ENCODE peak calls at places on chromosomes 7 and 10, in four cellular contexts. H is IMR-90, L is HepG2, R is K562. W is an unnamed sample.
A peak's percentile ranks its signal among the peaks of the same experiment; 100 is the strongest.

GRCh38 chr7:129831424-129832058 is 121.2 kb downstream of the UBE2H start:
- DNase-seq in H (peak; percentile 95), L (peak; percentile 18), R (no peak), W (no peak)

GRCh38 chr7:77537136-77537594 is at the start of gene PTPN12:
- DNase-seq in H (no peak), L (no peak), R (no peak), W (no peak)

GRCh38 chr10:12844796-12845524 is 156.6 kb downstream of the CCDC3 start:
- DNase-seq in H (peak; percentile 91), L (peak; percentile 10), R (no peak), W (no peak)

GRCh38 chr10:117360016-117360415 is 15.2 kb downstream of the PDZD8 start:
- DNase-seq in H (peak; percentile 47), L (no peak), R (no peak), W (no peak)

GRCh38 chr10:5833814-5834213 is 20.6 kb upstream of the GDI2 start:
- DNase-seq in H (no peak), L (no peak), R (peak; percentile 49), W (no peak)

GRCh38 chr10:114879541-114880158 is 58.1 kb downstream of the FHIP2A start:
- DNase-seq in H (peak; percentile 16), L (peak; percentile 17), R (peak; percentile 17), W (peak; percentile 83)

GRCh38 chr10:88080213-88080612 is 216.8 kb downstream of the PTEN start:
- DNase-seq in H (peak; percentile 78), L (peak; percentile 69), R (no peak), W (no peak)

GRCh38 chr10:9342865-9343450 is 1288.5 kb downstream of the GATA3 start:
- DNase-seq in H (peak; percentile 42), L (peak; percentile 33), R (peak; percentile 13), W (no peak)

GRCh38 chr10:117689566-117689965 is 147.0 kb downstream of the EMX2 start:
- DNase-seq in H (no peak), L (no peak), R (no peak), W (no peak)

GRCh38 chr10:4127518-4128315 is 342.7 kb upstream of the KLF6 start:
- DNase-seq in H (no peak), L (peak; percentile 26), R (no peak), W (no peak)

GRCh38 chr10:43340619-43341018 is 30.8 kb upstream of the FXYD4 start:
- DNase-seq in H (no peak), L (no peak), R (no peak), W (no peak)
- TF ChIP-seq CEBPB in H (no peak), L (no peak), R (no peak), W (no peak)

GRCh38 chr10:112835933-112836564 is 114.0 kb upstream of the TCF7L2 start:
- DNase-seq in H (no peak), L (peak; percentile 60), R (no peak), W (no peak)
- TF ChIP-seq CEBPB in H (no peak), L (no peak), R (no peak), W (no peak)

DNA sequence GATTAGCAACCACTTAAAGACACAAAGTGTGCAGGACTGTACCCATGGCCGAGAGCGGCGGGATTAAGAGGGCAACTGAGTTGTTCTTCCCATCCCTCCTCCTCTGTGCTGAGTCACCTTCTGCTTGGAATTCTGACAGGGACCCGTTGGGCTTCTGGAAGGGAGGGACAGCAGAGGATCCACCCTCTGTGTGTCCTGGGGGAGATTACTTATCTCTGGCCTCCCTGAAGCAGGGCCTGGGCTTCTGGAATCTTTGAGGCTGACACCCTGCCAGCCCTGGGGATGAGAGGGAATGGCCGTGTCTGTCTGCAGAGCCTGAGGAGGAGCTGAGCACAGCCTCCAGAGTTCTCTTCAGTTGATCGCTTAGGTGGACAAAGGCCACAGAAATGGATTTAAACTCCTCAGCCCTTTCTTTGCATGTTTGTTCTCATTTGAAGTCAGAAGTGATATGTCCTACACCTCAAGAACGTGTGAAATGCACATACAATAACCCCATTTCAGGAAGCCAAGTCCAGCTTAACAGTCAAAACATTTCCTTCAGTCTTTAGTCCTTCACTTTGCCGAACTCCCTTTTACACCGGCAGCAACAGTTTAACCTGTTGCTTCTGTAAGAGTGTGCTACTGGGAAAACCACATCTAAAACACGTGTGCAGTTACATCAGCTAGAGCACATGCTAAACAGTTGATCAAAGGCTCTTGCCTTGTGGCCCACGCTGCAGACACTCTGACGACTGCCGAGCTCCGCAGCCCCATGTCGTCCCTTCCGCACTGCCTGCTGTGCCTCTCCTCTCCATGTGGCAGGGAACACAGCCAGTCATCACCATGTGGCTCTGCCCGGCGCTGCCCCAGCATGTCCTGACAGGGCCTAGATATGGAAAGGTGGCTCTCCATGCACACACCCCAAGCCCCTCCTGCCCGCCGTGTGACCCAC is 55.7 kb downstream of the IKZF1 start:
- DNase-seq in H (no peak), L (no peak), R (peak; percentile 83), W (no peak)
- TF ChIP-seq CEBPB in H (no peak), L (no peak), R (no peak), W (no peak)

GRCh38 chr7:92043637-92044036 is 90.6 kb downstream of the CYP51A1 start:
- DNase-seq in H (no peak), L (no peak), R (no peak), W (no peak)

GRCh38 chr7:92044148-92044547 is 90.1 kb downstream of the CYP51A1 start:
- DNase-seq in H (no peak), L (no peak), R (no peak), W (no peak)

GRCh38 chr7:92043098-92043497 is 91.2 kb downstream of the CYP51A1 start:
- DNase-seq in H (no peak), L (no peak), R (no peak), W (no peak)

GRCh38 chr7:92042056-92042737 is 92.1 kb downstream of the CYP51A1 start:
- DNase-seq in H (no peak), L (peak; percentile 96), R (no peak), W (no peak)

DNA sequence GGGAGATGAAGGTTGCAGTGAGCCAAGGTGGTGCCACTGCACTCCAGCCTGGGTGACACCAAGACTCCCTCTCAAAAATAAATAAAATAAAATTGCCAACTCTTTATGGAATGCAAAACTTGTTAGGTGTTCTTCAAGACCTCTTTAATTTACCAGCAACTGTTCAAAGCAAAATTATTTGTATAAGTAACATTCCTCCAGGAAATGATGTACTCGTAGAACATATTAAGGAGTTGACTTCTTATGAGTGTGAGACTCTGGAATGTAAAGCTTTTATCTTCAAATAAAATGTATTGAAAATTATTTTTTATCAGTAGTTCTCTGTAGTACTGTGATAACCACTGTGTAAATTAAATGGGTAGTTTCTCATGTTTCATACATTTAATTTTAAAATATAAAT is 94.4 kb downstream of the CYP51A1 start:
- DNase-seq in H (no peak), L (no peak), R (no peak), W (no peak)
- TF ChIP-seq CEBPB in H (no peak), L (no peak), R (no peak), W (no peak)

DNA sequence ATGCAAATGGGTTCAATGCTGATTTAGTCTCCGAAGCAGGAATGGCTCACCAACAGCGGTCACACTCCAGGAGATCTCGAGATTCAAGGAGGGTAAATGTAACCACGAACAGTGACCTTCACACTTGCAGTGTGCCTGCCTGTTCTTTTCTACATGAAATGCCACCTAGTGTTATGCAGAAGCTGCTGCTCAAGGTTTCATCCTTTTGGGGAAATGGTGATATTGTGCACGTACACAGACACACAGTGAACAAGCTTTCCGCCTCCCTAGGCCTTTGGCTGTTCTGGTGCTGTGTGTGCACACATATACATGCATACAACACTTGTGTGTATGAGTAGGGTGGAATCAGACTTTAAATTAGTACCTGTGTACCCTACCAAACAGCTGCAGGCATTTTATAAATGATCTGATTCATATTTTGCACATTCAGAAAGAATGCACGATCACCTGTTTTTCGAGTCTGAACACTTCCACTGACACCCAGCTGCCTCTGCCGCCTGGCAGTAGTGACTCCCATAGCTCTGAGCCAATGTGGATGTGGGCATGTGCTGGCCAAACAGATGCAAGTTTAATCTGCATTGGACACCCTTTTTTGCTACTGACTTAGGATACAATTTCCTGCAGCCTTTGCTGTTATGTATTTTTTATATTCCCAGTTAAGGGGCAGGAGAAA is 100.5 kb downstream of the TACC2 start:
- DNase-seq in H (no peak), L (peak; percentile 20), R (no peak), W (no peak)
- TF ChIP-seq CEBPB in H (no peak), L (no peak), R (no peak), W (no peak)

W was measured in H1.